ENCODE peak calls at places on chromosomes 6 and 20, in four cellular contexts. Q is tibial artery, C is right lobe of liver, S is adrenal gland. L is an unnamed sample.

GRCh38 chr6:11650297-11650696 is 112.7 kb downstream of the TMEM170B start:
- DNase-seq in C (peak; percentile 47), S (peak; percentile 54), Q (no peak), L (no peak)

GRCh38 chr6:22828179-22829062 is 259.1 kb downstream of the HDGFL1 start:
- DNase-seq in S (peak; percentile 78), C (peak; percentile 25), Q (no peak), L (no peak)

GRCh38 chr6:127120109-127120786 is 1.8 kb downstream of the RSPO3 start:
- DNase-seq in C (no peak), S (no peak), Q (no peak), L (no peak)

GRCh38 chr20:17505664-17506517 is 25.3 kb downstream of the BFSP1 start:
- DNase-seq in C (no peak), S (no peak), Q (no peak), L (no peak)

GRCh38 chr6:85544776-85545175 is 48.9 kb downstream of the SNX14 start:
- DNase-seq in C (no peak), S (no peak), Q (no peak), L (no peak)

GRCh38 chr20:46683068-46683477 is 6.2 kb downstream of the TP53RK start:
- DNase-seq in S (no peak), Q (no peak), C (no peak), L (no peak)

GRCh38 chr6:113825776-113826175 is 31.4 kb upstream of the MARCKS start:
- DNase-seq in Q (peak; percentile 78), S (peak; percentile 76), C (peak; percentile 22), L (no peak)

GRCh38 chr6:73389854-73390253 is 4.8 kb upstream of the DDX43 start:
- DNase-seq in S (no peak), C (no peak), Q (no peak), L (no peak)

GRCh38 chr20:17648782-17649730 is 33.0 kb downstream of the RRBP1 start:
- DNase-seq in C (no peak), Q (peak; percentile 18), S (no peak), L (no peak)

GRCh38 chr20:24837721-24838456 is 111.2 kb upstream of the CST7 start:
- DNase-seq in S (no peak), C (no peak), Q (no peak), L (no peak)

GRCh38 chr6:37024665-37025337 is 19.3 kb downstream of the FGD2 start:
- DNase-seq in C (peak; percentile 70), Q (no peak), S (peak; percentile 80), L (no peak)
- H3K27ac ChIP-seq in C (peak overlapping the region; percentile 53), Q (no peak overlapping the region), S (no peak overlapping the region), L (no peak overlapping the region)

GRCh38 chr20:35776513-35777101 is 4.8 kb downstream of the PHF20 start:
- DNase-seq in Q (peak; percentile 80), S (peak; percentile 90), C (peak; percentile 31), L (peak; percentile 79)

GRCh38 chr20:35771689-35772562 is at the start of gene PHF20:
- DNase-seq in Q (peak; percentile 99), S (peak; percentile 100), C (peak; percentile 99), L (peak; percentile 99)

GRCh38 chr20:35771367-35771688 is 487 bp upstream of the PHF20 start:
- DNase-seq in Q (no peak), S (no peak), C (no peak), L (no peak)

GRCh38 chr20:35772563-35773058 is 796 bp downstream of the PHF20 start:
- DNase-seq in Q (no peak), C (no peak), S (no peak), L (no peak)

GRCh38 chr20:35773154-35773751 is 1.4 kb downstream of the PHF20 start:
- DNase-seq in Q (peak; percentile 26), S (no peak), C (no peak), L (peak; percentile 63)
- H3K4me3 ChIP-seq in Q (peak overlapping the region; percentile 87), S (peak overlapping the region; percentile 86), C (peak overlapping the region; percentile 68), L (peak overlapping the region; percentile 79)

DNA sequence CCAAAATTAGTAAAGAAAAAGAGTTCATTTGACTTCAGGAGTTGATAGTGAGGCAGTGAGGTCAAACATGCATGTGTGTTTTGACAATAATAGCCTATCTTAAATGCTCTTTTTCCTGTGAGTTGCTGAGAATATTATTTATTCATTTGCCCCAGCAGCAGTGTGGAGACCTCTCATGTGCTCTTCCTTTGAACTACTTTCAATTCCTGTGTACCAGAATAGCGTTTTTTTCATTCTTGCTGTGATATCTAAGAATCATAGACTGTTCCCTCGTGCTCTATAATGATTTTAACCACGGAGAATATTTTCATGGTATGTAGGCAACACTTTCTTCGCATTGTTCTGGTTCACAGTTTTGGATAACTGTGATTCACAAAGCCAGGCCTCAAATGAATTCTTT is 5.2 kb downstream of the CDYL start:
- DNase-seq in C (no peak), Q (no peak), S (no peak), L (no peak)
- H3K27ac ChIP-seq in C (no peak overlapping the region), Q (no peak overlapping the region), S (no peak overlapping the region), L (no peak overlapping the region)

GRCh38 chr20:59222982-59223610 is 59.5 kb downstream of the ZNF831 start:
- DNase-seq in S (peak; percentile 62), C (no peak), Q (no peak), L (no peak)
- H3K4me3 ChIP-seq in S (no peak overlapping the region), C (no peak overlapping the region), Q (peak overlapping the region; percentile 47), L (peak overlapping the region; percentile 50)

GRCh38 chr20:53679597-53680309 is 86.1 kb upstream of the ZNF217 start:
- DNase-seq in C (no peak), S (no peak), Q (no peak), L (no peak)

GRCh38 chr20:53678315-53678989 is 84.8 kb upstream of the ZNF217 start:
- DNase-seq in C (no peak), Q (no peak), S (no peak), L (no peak)

GRCh38 chr20:53677447-53678314 is 84.0 kb upstream of the ZNF217 start:
- DNase-seq in C (peak; percentile 64), Q (peak; percentile 45), S (no peak), L (no peak)

GRCh38 chr20:53676987-53677386 is 83.3 kb upstream of the ZNF217 start:
- DNase-seq in C (no peak), Q (no peak), S (no peak), L (no peak)

DNA sequence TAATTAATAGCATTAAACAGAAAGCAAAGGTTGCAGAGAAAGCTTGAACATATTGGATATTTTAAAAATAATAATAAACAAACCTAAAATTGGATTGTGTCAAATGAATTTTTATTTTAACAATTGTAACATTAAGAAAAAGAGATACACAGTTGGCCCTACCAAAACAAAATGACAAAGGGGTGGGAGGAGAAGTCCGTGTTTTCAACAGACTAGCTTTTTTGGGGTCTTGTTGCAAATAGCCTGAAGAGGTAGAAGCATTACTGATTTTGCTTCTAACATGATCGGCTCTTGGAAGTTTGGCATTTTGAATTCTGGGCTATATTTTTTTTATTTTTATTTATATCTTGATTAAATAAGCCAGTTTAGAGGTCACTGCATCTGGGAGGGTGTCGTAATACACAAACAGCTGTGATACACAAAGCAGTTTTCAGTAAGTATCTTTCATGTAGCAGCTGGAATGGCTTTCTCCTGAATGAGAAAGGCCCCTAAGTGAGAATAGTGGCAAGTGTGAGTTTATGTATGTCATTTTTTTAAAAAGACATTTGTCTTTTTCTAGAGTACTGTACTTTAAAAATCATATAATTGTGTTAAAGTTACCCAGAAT is 85.5 kb upstream of the ZNF217 start:
- DNase-seq in Q (no peak), C (no peak), S (no peak), L (no peak)
- H3K27ac ChIP-seq in Q (no peak overlapping the region), C (peak overlapping the region; percentile 1), S (no peak overlapping the region), L (peak overlapping the region; percentile 40)

DNA sequence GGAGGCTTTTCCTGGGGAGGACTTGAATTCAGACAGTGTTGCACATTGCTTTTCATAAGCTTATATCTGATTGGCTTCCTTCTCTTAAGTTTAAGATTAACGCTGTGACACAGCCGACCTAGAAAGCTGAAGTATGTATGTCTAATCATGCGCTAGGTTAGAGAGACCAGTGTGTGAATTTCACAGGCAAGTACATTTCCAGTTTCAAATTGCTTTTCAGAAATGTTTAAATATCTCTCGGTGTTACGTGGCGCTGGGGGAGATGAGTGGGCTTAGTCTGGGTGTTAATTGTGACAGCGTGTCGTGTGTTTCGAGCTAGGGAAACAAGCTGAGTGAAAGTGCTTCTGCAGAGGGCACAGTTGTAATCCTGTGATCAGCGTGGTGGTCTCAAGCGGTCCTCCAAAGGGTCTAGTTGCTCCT is 166.5 kb downstream of the SASH1 start:
- DNase-seq in C (no peak), Q (no peak), S (no peak), L (no peak)
- H3K4me3 ChIP-seq in C (no peak overlapping the region), Q (peak overlapping the region; percentile 65), S (no peak overlapping the region), L (peak overlapping the region; percentile 44)